ENCODE peak calls at places on chromosomes 5 and 9, in six cellular contexts. W is GM12891; N is stimulated activated CD4-positive, alpha-beta T cell treated with anti-CD3 and anti-CD28 coated beads, Interleukin-1b, Interleukin-23, amount 100 ng/mL, for 4 hours; B is hippocampal formation; C is nephron progenitor cell; F is IMR-90. L is an unnamed sample.

GRCh38 chr9:7653262-7653661 is 146.3 kb downstream of the DMAC1 start:
- DNase-seq in W (no peak), N (no peak), B (no peak), C (no peak), F (no peak), L (peak; percentile 91)

GRCh38 chr5:102902647-102903046 is 147.5 kb downstream of the PAM start:
- DNase-seq in W (no peak), N (no peak), B (no peak), C (no peak), F (no peak), L (no peak)

GRCh38 chr9:34514816-34515215 is 8.0 kb downstream of the ENHO start:
- DNase-seq in W (no peak), N (no peak), B (no peak), C (no peak), F (no peak), L (no peak)

GRCh38 chr9:127498298-127498697 is 47.0 kb downstream of the LRSAM1 start:
- DNase-seq in W (no peak), N (no peak), B (no peak), C (no peak), F (no peak), L (no peak)

GRCh38 chr9:127116088-127116726 is 6.2 kb downstream of the ANGPTL2 start:
- DNase-seq in W (no peak), N (no peak), B (no peak), C (no peak), F (no peak), L (no peak)

GRCh38 chr5:113029614-113030013 is 53.0 kb downstream of the DCP2 start:
- DNase-seq in W (no peak), N (no peak), B (no peak), C (no peak), F (peak; percentile 31), L (no peak)

GRCh38 chr5:180157866-180158265 is 51.1 kb downstream of the RASGEF1C start:
- DNase-seq in W (no peak), N (no peak), B (no peak), C (no peak), F (no peak), L (no peak)

GRCh38 chr5:67648201-67648671 is 451.6 kb upstream of the CD180 start:
- DNase-seq in W (no peak), N (no peak), B (no peak), C (no peak), F (no peak), L (no peak)

GRCh38 chr9:37408933-37409710 is 13.4 kb upstream of the GRHPR start:
- DNase-seq in W (peak; percentile 47), N (peak; percentile 40), B (no peak), C (no peak), F (no peak), L (no peak)

GRCh38 chr5:395921-396714 is 46.9 kb upstream of the EXOC3 start:
- DNase-seq in W (no peak), N (no peak), B (no peak), C (no peak), F (no peak), L (no peak)

GRCh38 chr9:94922098-94922607 is 195.7 kb downstream of the AOPEP start:
- DNase-seq in W (no peak), N (no peak), B (peak; percentile 36), C (no peak), F (peak; percentile 98), L (peak; percentile 77)

GRCh38 chr5:135024956-135025729 is 8.9 kb downstream of the PITX1 start:
- DNase-seq in W (no peak), N (no peak), B (no peak), C (no peak), F (no peak), L (no peak)

GRCh38 chr5:172123269-172123692 is 64.7 kb downstream of the STK10 start:
- DNase-seq in W (no peak), N (no peak), B (peak; percentile 59), C (no peak), F (peak; percentile 67), L (peak; percentile 82)

GRCh38 chr9:133274236-133275104 is 531 bp downstream of the ABO start:
- DNase-seq in W (no peak), N (no peak), B (no peak), C (no peak), F (no peak), L (no peak)

GRCh38 chr5:28896949-28897348 is 1858.6 kb upstream of the CDH9 start:
- DNase-seq in W (no peak), N (no peak), B (no peak), C (no peak), F (no peak), L (no peak)